ENCODE peak calls at places on chromosomes 4 and X, in eight cellular contexts. S is lung; K is neuronal stem cell; T is ascending aorta; O is CD4-positive, alpha-beta memory T cell; M is A549; N is heart right ventricle; C is tibial artery. W is an unnamed sample. For H3K4me1, the result is how much of the 10 kb centered on the place peaks cover.

GRCh38 chr4:76803522-76803921 is 94.4 kb downstream of the SOWAHB start:
- DNase-seq in S (no peak), K (no peak), T (no peak), O (no peak), M (no peak), N (no peak), C (no peak), W (no peak)

GRCh38 chrX:17759990-17760389 is 22.7 kb downstream of the SCML1 start:
- DNase-seq in S (no peak), K (no peak), T (no peak), O (no peak), M (no peak), N (no peak), C (no peak), W (no peak)

GRCh38 chr4:6109842-6110560 is 90.3 kb downstream of the JAKMIP1 start:
- DNase-seq in S (no peak), K (peak), T (no peak), O (no peak), M (peak), N (no peak), C (no peak), W (peak)

GRCh38 chrX:80206647-80207046 is 192.1 kb downstream of the TBX22 start:
- DNase-seq in S (no peak), K (no peak), T (no peak), O (no peak), M (no peak), N (no peak), C (no peak), W (no peak)

GRCh38 chr4:24209891-24210290 is 320.0 kb upstream of the PPARGC1A start:
- DNase-seq in S (no peak), K (no peak), T (no peak), O (no peak), M (no peak), N (no peak), C (no peak), W (no peak)

GRCh38 chr4:106291678-106292077 is 24.3 kb downstream of the TBCK start:
- DNase-seq in S (no peak), K (no peak), T (no peak), O (no peak), M (no peak), N (no peak), C (no peak), W (no peak)

GRCh38 chr4:154503598-154503997 is 12.0 kb upstream of the DCHS2 start:
- DNase-seq in S (no peak), K (peak), T (no peak), O (no peak), M (peak), N (no peak), C (no peak), W (no peak)

GRCh38 chrX:119693996-119694451 is 1.1 kb upstream of the SEPTIN6 start:
- DNase-seq in S (no peak), K (no peak), T (no peak), O (no peak), M (no peak), N (no peak), C (no peak), W (peak)

GRCh38 chr4:6019316-6020263 is 1.4 kb upstream of the C4orf50 start:
- DNase-seq in S (peak), K (peak), T (no peak), O (peak), M (peak), N (peak), C (no peak), W (no peak)

GRCh38 chrX:85993539-85994197 is 53.7 kb downstream of the CHM start:
- DNase-seq in S (no peak), K (no peak), T (no peak), O (no peak), M (no peak), N (no peak), C (no peak), W (no peak)

DNA sequence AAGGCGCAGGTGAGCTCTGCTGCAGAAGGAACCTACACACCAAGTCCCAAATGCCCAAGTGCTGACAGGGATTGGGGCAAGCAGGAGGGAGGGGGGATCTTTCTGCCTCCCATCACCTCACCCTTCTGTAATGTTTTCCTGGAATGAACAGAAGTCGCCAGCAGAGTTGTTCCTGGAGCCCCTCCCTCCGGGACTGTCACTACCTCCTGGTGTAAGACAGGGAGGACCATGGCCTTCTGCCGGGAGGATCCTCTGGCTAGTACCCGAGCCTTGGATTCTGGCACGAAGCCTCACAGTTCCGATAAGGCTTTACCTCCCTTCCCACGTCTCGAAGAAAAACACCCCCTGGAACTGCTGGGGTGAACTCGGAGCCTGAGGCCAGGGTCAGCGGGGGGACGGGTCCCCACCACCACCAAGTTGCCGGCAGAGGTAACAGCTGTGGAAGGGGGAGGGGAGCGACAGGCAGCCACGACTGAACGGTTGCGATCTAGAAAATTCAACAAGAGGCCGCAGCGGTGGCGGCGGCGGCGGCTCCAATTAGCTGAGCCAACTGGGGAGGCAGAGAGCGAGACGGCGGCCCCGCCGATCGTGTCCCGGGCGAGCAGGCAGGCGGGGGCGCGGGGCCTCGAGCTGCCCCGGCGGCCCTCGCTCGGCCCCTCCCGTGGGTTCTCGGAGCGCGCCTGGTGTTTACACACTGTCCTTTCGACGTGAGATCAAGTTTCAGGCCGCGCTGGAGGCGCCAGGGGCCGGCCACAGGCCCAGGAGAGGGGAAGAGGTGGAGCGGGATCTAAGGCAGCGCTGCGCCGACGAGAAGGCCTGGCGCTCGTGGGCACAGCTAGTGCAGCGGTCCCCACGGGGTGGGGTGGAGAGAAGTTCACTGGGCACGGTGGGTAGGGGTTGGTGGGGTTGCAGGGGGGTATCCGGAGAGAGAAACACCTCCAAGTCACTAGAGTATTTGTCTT is 53.7 kb upstream of the BCOR start:
- DNase-seq in S (no peak), K (no peak), T (no peak), O (no peak), M (no peak), N (no peak), C (no peak), W (peak)
- H3K27ac ChIP-seq in S (no peak), K (no peak), T (peak), O (no peak), M (no peak), N (peak), C (peak), W (peak)

DNA sequence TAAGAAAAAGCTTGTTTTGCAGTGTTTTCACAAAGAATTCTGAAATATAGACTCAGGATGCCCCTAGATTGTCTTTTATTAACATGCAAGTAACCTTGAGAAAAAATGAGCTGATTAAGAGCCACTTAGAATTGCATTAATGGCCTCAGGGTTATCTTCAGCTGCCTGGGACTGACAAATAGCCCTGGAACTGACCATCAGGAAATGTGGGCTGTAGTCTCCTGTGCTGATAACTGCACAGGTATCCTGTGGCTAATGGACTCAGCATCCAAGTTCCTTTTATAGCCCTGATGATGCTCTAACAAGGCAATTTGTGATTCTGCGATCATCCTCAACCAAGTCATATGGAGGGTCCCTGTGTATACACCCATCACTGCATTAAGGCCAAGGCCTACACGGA is 17.0 kb downstream of the CA5B start:
- DNase-seq in S (no peak), K (no peak), T (no peak), O (no peak), M (no peak), N (no peak), C (no peak), W (no peak)
- H3K4me1 ChIP-seq in S (under half), K (under half), T (under half), O (half or more), M (under half), N (under half), C (under half), W (under half)

GRCh38 chrX:131789664-131790063 is 233.4 kb upstream of the STK26 start:
- DNase-seq in S (no peak), K (no peak), T (no peak), O (no peak), M (no peak), N (no peak), C (no peak), W (no peak)

GRCh38 chrX:131792356-131792749 is 230.7 kb upstream of the STK26 start:
- DNase-seq in S (peak), K (no peak), T (peak), O (peak), M (peak), N (peak), C (no peak), W (peak)

GRCh38 chrX:131795442-131796229 is 227.5 kb upstream of the STK26 start:
- DNase-seq in S (no peak), K (no peak), T (no peak), O (no peak), M (no peak), N (no peak), C (no peak), W (no peak)

GRCh38 chrX:131791608-131792355 is 231.3 kb upstream of the STK26 start:
- DNase-seq in S (no peak), K (no peak), T (no peak), O (no peak), M (no peak), N (no peak), C (no peak), W (no peak)

DNA sequence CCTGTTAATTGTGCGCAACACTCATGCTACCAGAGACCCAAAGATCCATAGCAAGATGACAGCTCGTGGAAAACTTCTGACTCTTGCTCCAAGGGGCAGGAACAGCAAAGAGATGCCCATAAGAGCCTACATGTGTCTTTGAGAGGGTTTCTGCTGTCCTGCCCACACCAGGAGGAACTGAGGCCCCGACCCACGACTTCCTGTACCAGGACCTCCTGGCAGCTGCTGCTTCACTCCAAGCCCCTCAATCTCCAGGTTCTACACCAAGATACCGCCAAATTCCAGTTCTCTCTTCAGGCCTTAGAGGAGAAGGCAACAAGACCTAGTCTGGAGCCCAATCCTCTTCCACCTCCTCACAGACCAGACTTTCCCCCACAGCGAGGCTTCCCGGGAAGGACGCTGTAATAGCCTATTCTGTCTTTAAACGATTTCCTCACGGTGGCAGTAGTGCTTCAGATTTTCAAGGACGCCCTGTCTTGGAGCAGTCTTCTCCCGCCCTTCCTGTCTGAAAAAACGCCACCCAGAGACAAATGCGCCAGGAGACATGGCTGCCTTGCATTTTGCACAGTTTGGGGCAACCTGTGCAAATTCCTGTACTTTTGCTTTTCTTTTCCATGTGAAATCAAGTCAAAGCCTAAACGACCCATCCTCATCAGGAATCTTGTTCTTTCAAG is 230.2 kb upstream of the STK26 start:
- DNase-seq in S (peak), K (no peak), T (peak), O (peak), M (peak), N (peak), C (no peak), W (peak)
- H3K27ac ChIP-seq in S (peak), K (no peak), T (peak), O (peak), M (peak), N (peak), C (no peak), W (no peak)

GRCh38 chr4:119593698-119594097 is 34.9 kb downstream of the PDE5A start:
- DNase-seq in S (no peak), K (no peak), T (no peak), O (no peak), M (no peak), N (no peak), C (no peak), W (no peak)
- H3K4me1 ChIP-seq in S (under half), K (under half), T (under half), O (under half), M (under half), N (under half), C (under half), W (under half)

GRCh38 chrX:129981752-129982299 is 609 bp upstream of the BCORL1 start:
- DNase-seq in S (no peak), K (no peak), T (no peak), O (no peak), M (no peak), N (no peak), C (peak), W (no peak)

GRCh38 chrX:129983575-129984131 is 1.2 kb downstream of the BCORL1 start:
- DNase-seq in S (no peak), K (no peak), T (no peak), O (peak), M (peak), N (peak), C (peak), W (peak)

GRCh38 chrX:129984196-129984962 is 1.9 kb downstream of the BCORL1 start:
- DNase-seq in S (no peak), K (no peak), T (no peak), O (peak), M (peak), N (peak), C (peak), W (peak)

GRCh38 chrX:129981207-129981553 is 1.3 kb upstream of the BCORL1 start:
- DNase-seq in S (no peak), K (no peak), T (no peak), O (no peak), M (no peak), N (no peak), C (no peak), W (peak)

DNA sequence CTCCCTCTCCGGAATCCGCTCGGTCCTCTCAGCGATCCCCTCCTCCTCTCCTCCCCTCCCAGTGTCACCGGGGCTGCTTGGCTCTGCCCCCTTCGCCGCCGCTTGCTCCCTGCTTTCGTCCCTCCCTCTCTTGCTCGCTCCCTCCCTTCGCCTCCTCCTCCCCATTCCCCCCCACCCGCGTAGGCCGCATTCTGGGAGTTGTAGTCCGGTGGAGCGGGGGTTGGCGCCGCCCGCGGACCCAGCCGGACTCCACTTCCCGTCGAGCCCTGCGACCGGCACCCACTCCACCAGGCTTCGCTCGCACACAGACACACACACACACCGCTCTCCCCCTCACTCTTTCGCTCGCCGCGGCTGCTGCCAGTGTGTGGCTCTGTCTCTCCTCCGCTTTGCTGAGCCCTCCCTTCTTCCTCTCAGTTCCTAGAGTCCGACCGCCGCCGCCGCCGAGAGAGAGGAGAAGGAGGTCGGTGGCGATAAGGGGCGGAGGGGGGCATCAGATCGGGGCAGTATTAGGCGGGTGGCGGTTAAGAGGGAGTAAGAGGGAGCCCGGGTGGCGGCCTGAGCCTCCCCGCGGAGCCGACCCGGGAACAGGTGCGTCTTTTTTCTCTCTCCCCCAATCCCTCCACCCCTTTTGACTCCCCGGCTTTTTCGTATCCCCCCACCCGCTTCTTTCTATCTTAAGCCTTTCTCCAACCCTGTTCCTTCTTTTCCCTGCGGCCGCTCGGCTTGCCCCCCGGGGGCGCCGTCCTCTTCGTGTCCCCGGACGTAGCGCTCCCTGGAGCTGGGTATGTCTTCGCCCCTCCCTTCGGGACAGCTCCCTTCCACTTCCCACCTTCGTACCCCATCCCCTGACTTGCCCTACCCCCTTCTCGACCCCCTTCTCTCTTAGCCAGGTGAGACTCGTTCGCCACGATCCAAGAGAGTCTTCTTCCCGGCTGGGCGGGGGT is at the start of gene BCORL1:
- DNase-seq in S (peak), K (peak), T (peak), O (peak), M (peak), N (peak), C (peak), W (peak)
- H3K27ac ChIP-seq in S (peak), K (no peak), T (no peak), O (no peak), M (peak), N (peak), C (peak), W (peak)

W was measured in heart left ventricle.